ENCODE peak calls at places on chromosomes 7 and 10, in nine cellular contexts. G is NCI-H1105, S is AG09319, A is foreskin melanocyte, F is COR-L47, M is neuronal stem cell, P is ELF-1, V is psoas muscle, U is body of pancreas. N is an unnamed sample.

GRCh38 chr7:50329775-50330174 is 25.3 kb downstream of the IKZF1 start:
- DNase-seq in G (no peak), S (no peak), A (no peak), F (no peak), M (no peak), P (no peak), V (no peak), U (no peak), N (no peak)

GRCh38 chr7:74505426-74506328 is 52.0 kb downstream of the GTF2IRD1 start:
- DNase-seq in G (no peak), S (no peak), A (no peak), F (no peak), M (no peak), P (no peak), V (no peak), U (no peak), N (no peak)

GRCh38 chr10:89536013-89536354 is 590 bp upstream of the SLC16A12 start:
- DNase-seq in G (no peak), S (no peak), A (no peak), F (no peak), M (no peak), P (no peak), V (no peak), U (no peak), N (no peak)

GRCh38 chr7:49229246-49229645 is 304.9 kb downstream of the CDC14C start:
- DNase-seq in G (no peak), S (no peak), A (no peak), F (no peak), M (no peak), P (no peak), V (no peak), U (no peak), N (no peak)

GRCh38 chr7:130899071-130899451 is 165.1 kb upstream of the KLF14 start:
- DNase-seq in G (no peak), S (no peak), A (no peak), F (no peak), M (no peak), P (no peak), V (no peak), U (no peak), N (no peak)

GRCh38 chr7:10237306-10237705 is 736.4 kb upstream of the PHF14 start:
- DNase-seq in G (no peak), S (no peak), A (peak), F (no peak), M (no peak), P (no peak), V (no peak), U (peak), N (no peak)

GRCh38 chr7:78284945-78285344 is 486.4 kb downstream of the PHTF2 start:
- DNase-seq in G (no peak), S (no peak), A (no peak), F (no peak), M (no peak), P (no peak), V (no peak), U (no peak), N (no peak)

GRCh38 chr7:69817835-69818646 is 219.8 kb downstream of the AUTS2 start:
- DNase-seq in G (no peak), S (no peak), A (no peak), F (no peak), M (no peak), P (no peak), V (no peak), U (no peak), N (no peak)

GRCh38 chr10:108545921-108546320 is 1377.4 kb downstream of the XPNPEP1 start:
- DNase-seq in G (peak), S (no peak), A (no peak), F (peak), M (no peak), P (no peak), V (no peak), U (no peak), N (no peak)

GRCh38 chr7:34838329-34838728 is 180.3 kb downstream of the NPSR1 start:
- DNase-seq in G (no peak), S (no peak), A (no peak), F (peak), M (no peak), P (no peak), V (no peak), U (no peak), N (no peak)

GRCh38 chr7:2609001-2609411 is 22.8 kb upstream of the TTYH3 start:
- DNase-seq in G (no peak), S (no peak), A (peak), F (no peak), M (no peak), P (peak), V (no peak), U (no peak), N (no peak)

N was measured in nephron progenitor cell.